ENCODE peak calls at places on chromosome 2, in six cellular contexts. One of them, this sample, is unnamed.

GRCh38 chr2:141968377-141968920 is 162.4 kb downstream of the LRP1B start:
- DNase-seq in NB4: peak; percentile 14
- DNase-seq in adrenal gland: no peak
- DNase-seq in H54: no peak
- DNase-seq in suprapubic skin: no peak
- DNase-seq in HCT116: no peak
- DNase-seq in this sample: no peak

GRCh38 chr2:25159947-25160346 is 8.4 kb downstream of the POMC start:
- DNase-seq in suprapubic skin: no peak
- DNase-seq in HCT116: no peak
- DNase-seq in NB4: peak; percentile 47
- DNase-seq in adrenal gland: no peak
- DNase-seq in H54: peak; percentile 34
- DNase-seq in this sample: no peak

GRCh38 chr2:130365963-130366362 is 10.1 kb downstream of the PTPN18 start:
- DNase-seq in H54: no peak
- DNase-seq in HCT116: no peak
- DNase-seq in NB4: no peak
- DNase-seq in adrenal gland: no peak
- DNase-seq in suprapubic skin: no peak
- DNase-seq in this sample: no peak

GRCh38 chr2:47719099-47719498 is 63.8 kb upstream of the MSH6 start:
- DNase-seq in NB4: no peak
- DNase-seq in adrenal gland: no peak
- DNase-seq in HCT116: no peak
- DNase-seq in H54: no peak
- DNase-seq in suprapubic skin: no peak
- DNase-seq in this sample: no peak

GRCh38 chr2:101124684-101125366 is 26.4 kb downstream of the TBC1D8 start:
- DNase-seq in suprapubic skin: peak; percentile 84
- DNase-seq in NB4: peak; percentile 63
- DNase-seq in HCT116: peak; percentile 93
- DNase-seq in adrenal gland: peak; percentile 78
- DNase-seq in H54: peak; percentile 72
- DNase-seq in this sample: peak; percentile 98

GRCh38 chr2:165113414-165113813 is 90.4 kb downstream of the SCN3A start:
- DNase-seq in H54: no peak
- DNase-seq in NB4: no peak
- DNase-seq in adrenal gland: no peak
- DNase-seq in suprapubic skin: no peak
- DNase-seq in HCT116: no peak
- DNase-seq in this sample: no peak

GRCh38 chr2:187711122-187711521 is 156.9 kb upstream of the TFPI start:
- DNase-seq in suprapubic skin: no peak
- DNase-seq in HCT116: no peak
- DNase-seq in NB4: no peak
- DNase-seq in adrenal gland: no peak
- DNase-seq in H54: no peak
- DNase-seq in this sample: no peak

GRCh38 chr2:34729845-34730244 is 1130.7 kb upstream of the FAM98A start:
- DNase-seq in adrenal gland: no peak
- DNase-seq in H54: no peak
- DNase-seq in suprapubic skin: no peak
- DNase-seq in HCT116: no peak
- DNase-seq in NB4: no peak
- DNase-seq in this sample: no peak

GRCh38 chr2:54546925-54547324 is 90.8 kb downstream of the SPTBN1 start:
- DNase-seq in H54: no peak
- DNase-seq in suprapubic skin: no peak
- DNase-seq in NB4: no peak
- DNase-seq in HCT116: no peak
- DNase-seq in adrenal gland: no peak
- DNase-seq in this sample: no peak

GRCh38 chr2:240672701-240673190 is 9.9 kb downstream of the AQP12B start:
- DNase-seq in suprapubic skin: no peak
- DNase-seq in HCT116: no peak
- DNase-seq in H54: no peak
- DNase-seq in NB4: no peak
- DNase-seq in adrenal gland: no peak
- DNase-seq in this sample: no peak

GRCh38 chr2:8679827-8680731 is 1.8 kb upstream of the ID2 start:
- DNase-seq in adrenal gland: peak; percentile 64
- DNase-seq in suprapubic skin: no peak
- DNase-seq in NB4: no peak
- DNase-seq in HCT116: peak; percentile 88
- DNase-seq in H54: no peak
- DNase-seq in this sample: peak; percentile 71

GRCh38 chr2:202780514-202781021 is 91.0 kb downstream of the ICA1L start:
- DNase-seq in adrenal gland: no peak
- DNase-seq in HCT116: peak; percentile 64
- DNase-seq in NB4: no peak
- DNase-seq in H54: peak; percentile 57
- DNase-seq in suprapubic skin: no peak
- DNase-seq in this sample: peak; percentile 48

GRCh38 chr2:27001851-27002369 is 30.9 kb upstream of the TMEM214 start:
- DNase-seq in HCT116: no peak
- DNase-seq in NB4: no peak
- DNase-seq in adrenal gland: no peak
- DNase-seq in H54: no peak
- DNase-seq in suprapubic skin: no peak
- DNase-seq in this sample: no peak

GRCh38 chr2:127421116-127421800 is 3.0 kb downstream of the PROC start:
- DNase-seq in NB4: no peak
- DNase-seq in HCT116: no peak
- DNase-seq in H54: no peak
- DNase-seq in suprapubic skin: no peak
- DNase-seq in adrenal gland: no peak
- DNase-seq in this sample: no peak

GRCh38 chr2:188085421-188085820 is 206.3 kb upstream of the GULP1 start:
- DNase-seq in H54: no peak
- DNase-seq in suprapubic skin: no peak
- DNase-seq in adrenal gland: no peak
- DNase-seq in HCT116: no peak
- DNase-seq in NB4: no peak
- DNase-seq in this sample: no peak

GRCh38 chr2:59886758-59887157 is 666.7 kb downstream of the BCL11A start:
- DNase-seq in adrenal gland: no peak
- DNase-seq in HCT116: no peak
- DNase-seq in NB4: no peak
- DNase-seq in suprapubic skin: no peak
- DNase-seq in H54: no peak
- DNase-seq in this sample: no peak

DNA sequence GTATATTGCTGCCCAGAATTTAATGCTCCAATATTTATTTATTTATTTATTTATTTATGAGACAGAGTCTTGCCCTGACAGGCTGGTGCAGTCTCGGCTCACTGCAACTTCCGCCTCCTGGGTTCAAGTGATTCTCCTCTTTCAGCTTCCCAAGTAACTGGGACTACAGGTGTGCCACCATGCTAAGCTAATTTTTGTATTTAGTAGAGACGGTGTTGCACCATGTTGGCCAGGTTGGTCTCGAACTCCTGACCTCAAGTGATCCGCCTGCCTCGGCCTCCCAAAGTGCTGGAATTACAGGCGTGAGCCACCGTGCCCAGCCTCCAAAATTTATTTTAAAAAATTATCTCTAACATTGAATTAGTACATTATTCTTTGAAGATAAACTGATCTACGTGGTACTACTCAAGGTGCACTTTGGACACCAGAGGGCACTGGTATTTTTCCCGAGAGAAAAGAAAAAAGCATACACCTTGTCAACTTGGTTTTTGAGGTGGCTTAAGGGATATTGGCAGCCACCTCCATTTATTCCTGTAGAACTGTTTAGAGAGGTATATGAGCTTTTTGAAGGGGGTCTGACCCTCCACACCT is 1.4 kb upstream of the IDH1 start:
- DNase-seq in suprapubic skin: no peak
- DNase-seq in NB4: peak; percentile 34
- DNase-seq in HCT116: no peak
- DNase-seq in H54: no peak
- DNase-seq in adrenal gland: no peak
- DNase-seq in this sample: no peak
- TF ChIP-seq POLR2A in suprapubic skin: no peak
- TF ChIP-seq POLR2A in NB4: no peak
- TF ChIP-seq POLR2A in HCT116: no peak
- TF ChIP-seq POLR2A in H54: no peak
- TF ChIP-seq POLR2A in adrenal gland: no peak
- TF ChIP-seq POLR2A in this sample: no peak

DNA sequence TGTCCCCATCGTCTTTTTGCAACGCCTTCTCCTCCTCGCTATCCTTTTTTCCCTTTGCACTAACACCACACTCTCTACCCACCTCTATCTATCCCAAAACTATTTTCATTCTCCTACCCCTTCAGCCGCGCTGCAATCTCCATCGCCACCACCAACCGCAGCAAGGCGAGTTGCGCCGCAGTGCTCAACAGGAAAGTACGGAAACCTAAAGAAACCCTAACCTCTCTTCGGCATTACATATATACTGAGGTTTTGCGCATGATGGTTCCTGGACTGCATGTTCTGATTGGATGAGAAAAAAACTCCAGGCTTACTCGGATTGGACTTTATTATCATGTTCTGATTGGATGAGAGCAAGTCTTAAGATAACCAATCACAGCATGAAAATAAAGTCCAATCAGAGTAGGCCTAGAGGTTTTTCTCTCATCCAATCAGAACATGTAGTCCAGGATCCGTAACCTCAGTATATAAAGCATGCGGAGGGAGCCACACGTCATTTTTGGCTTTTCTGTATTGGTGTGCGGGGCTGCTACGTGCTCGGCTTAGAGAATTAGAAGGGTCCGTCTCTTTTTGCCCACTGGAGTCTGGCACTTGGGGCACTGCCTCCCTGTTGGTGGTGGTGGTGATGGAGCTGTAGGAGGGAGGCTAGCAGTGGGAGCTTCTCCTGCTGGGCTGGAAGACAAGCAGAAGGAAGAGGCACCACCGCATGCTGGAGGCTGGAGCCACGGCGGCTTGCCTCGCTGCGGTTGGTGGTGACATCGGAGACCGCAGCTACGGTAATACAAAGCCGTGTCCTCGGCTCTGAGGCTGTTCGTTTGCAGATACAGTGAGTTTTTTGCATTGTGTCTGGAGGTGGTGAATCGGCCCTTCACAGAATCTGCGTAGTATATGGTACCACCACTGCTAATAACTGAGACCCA is 76.1 kb downstream of the TEKT4 start:
- DNase-seq in adrenal gland: no peak
- DNase-seq in NB4: no peak
- DNase-seq in H54: no peak
- DNase-seq in HCT116: no peak
- DNase-seq in suprapubic skin: no peak
- DNase-seq in this sample: no peak
- TF ChIP-seq POLR2A in adrenal gland: no peak
- TF ChIP-seq POLR2A in NB4: no peak
- TF ChIP-seq POLR2A in H54: no peak
- TF ChIP-seq POLR2A in HCT116: no peak
- TF ChIP-seq POLR2A in suprapubic skin: no peak
- TF ChIP-seq POLR2A in this sample: no peak

GRCh38 chr2:117812443-117812842 is 2.0 kb upstream of the DDX18 start:
- DNase-seq in NB4: no peak
- DNase-seq in suprapubic skin: no peak
- DNase-seq in adrenal gland: no peak
- DNase-seq in HCT116: no peak
- DNase-seq in H54: no peak
- DNase-seq in this sample: no peak

GRCh38 chr2:117820444-117820843 is 6.0 kb downstream of the DDX18 start:
- DNase-seq in H54: no peak
- DNase-seq in adrenal gland: no peak
- DNase-seq in suprapubic skin: no peak
- DNase-seq in HCT116: no peak
- DNase-seq in NB4: no peak
- DNase-seq in this sample: no peak

GRCh38 chr2:117815946-117816345 is 1.5 kb downstream of the DDX18 start:
- DNase-seq in H54: no peak
- DNase-seq in adrenal gland: no peak
- DNase-seq in HCT116: no peak
- DNase-seq in NB4: no peak
- DNase-seq in suprapubic skin: no peak
- DNase-seq in this sample: no peak

GRCh38 chr2:117818921-117819320 is 4.4 kb downstream of the DDX18 start:
- DNase-seq in H54: no peak
- DNase-seq in HCT116: no peak
- DNase-seq in adrenal gland: no peak
- DNase-seq in suprapubic skin: no peak
- DNase-seq in NB4: no peak
- DNase-seq in this sample: no peak

DNA sequence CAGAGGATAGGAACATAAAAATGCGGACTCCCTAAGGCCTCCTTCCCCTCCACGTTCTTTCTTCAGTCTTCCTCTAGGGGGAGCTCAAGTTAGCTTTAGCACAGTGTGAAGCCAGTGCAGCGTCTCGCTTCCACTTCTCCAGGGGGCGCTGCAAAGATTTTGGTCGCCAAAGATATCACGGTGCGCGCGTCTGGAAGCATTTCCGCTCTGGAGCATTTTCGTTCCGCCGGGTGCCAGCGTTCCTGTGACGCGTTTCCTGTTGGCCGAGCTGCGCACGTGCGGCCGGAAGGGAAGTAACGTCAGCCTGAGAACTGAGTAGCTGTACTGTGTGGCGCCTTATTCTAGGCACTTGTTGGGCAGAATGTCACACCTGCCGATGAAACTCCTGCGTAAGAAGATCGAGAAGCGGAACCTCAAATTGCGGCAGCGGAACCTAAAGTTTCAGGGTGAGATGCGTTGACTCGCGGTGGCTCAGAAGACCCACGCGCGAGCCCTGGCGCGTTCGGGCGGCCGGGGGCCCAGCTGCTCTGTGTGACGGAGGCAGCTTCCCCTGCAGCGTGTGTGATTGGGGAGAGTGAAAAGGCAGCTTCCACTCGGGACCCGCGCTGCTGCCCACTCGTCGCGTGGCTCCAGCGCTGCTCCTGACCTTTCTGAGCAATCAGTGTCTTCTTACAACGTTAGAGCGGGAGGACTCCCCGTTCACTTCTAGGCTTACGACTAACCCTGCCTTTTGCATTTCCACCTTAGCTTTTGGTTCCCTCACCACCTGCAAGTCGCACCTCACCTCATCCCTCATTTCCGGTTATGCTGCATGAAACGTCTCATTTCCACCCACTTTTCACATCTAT is at the start of gene DDX18:
- DNase-seq in suprapubic skin: peak; percentile 98
- DNase-seq in NB4: peak; percentile 98
- DNase-seq in adrenal gland: peak; percentile 98
- DNase-seq in HCT116: peak; percentile 98
- DNase-seq in H54: peak; percentile 68
- DNase-seq in this sample: peak; percentile 99
- TF ChIP-seq POLR2A in suprapubic skin: peak; percentile 52
- TF ChIP-seq POLR2A in NB4: peak; percentile 75
- TF ChIP-seq POLR2A in adrenal gland: peak; percentile 54
- TF ChIP-seq POLR2A in HCT116: peak; percentile 72
- TF ChIP-seq POLR2A in H54: peak; percentile 77
- TF ChIP-seq POLR2A in this sample: peak; percentile 87

DNA sequence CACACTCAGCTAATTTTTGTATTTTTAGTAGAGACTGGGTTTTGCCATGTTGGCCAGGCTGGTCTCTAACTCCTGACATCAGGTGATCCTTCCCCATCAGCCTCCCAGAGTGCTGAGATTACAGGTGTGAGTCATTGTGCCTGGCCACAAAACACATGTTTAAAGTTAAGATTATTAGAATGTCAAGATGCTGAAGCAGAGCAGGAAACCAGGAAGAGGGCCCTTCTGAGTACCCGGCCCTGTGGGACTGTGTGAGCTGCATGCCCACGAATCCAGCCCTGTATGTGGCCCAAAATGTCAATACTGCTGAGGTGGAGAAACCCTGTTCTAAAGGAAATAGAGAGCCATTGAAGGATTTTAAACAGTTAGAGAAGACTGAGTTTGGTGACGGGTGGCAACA is 31.0 kb upstream of the REV1 start:
- DNase-seq in suprapubic skin: no peak
- DNase-seq in NB4: no peak
- DNase-seq in H54: no peak
- DNase-seq in adrenal gland: no peak
- DNase-seq in HCT116: no peak
- DNase-seq in this sample: no peak
- TF ChIP-seq POLR2A in suprapubic skin: no peak
- TF ChIP-seq POLR2A in NB4: no peak
- TF ChIP-seq POLR2A in H54: no peak
- TF ChIP-seq POLR2A in adrenal gland: no peak
- TF ChIP-seq POLR2A in HCT116: no peak
- TF ChIP-seq POLR2A in this sample: no peak